ENCODE peak calls at places on chromosomes 12 and 14, in ten cellular contexts. I is uterus, E is heart left ventricle, K is psoas muscle, N is left ventricle myocardium inferior, F is left lung, V is RWPE2, J is neural progenitor cell, U is right lobe of liver, C is stomach. Z is an unnamed sample.

GRCh38 chr12:110312581-110313360 is 31.7 kb downstream of the ATP2A2 start:
- DNase-seq in E (no peak), J (no peak), U (no peak), K (no peak), C (no peak), N (no peak), F (no peak), V (no peak), I (no peak), Z (no peak)

GRCh38 chr14:49928010-49928409 is 35.1 kb downstream of the ARF6 start:
- DNase-seq in J (no peak), C (no peak), U (no peak), N (no peak), E (no peak), F (no peak), V (no peak), K (no peak), I (no peak), Z (no peak)

GRCh38 chr14:78758333-78758732 is 588.2 kb downstream of the NRXN3 start:
- DNase-seq in C (no peak), U (no peak), N (no peak), F (no peak), I (no peak), E (no peak), J (peak; percentile 59), K (no peak), V (no peak), Z (no peak)

GRCh38 chr14:88937706-88938105 is 113.3 kb downstream of the TTC8 start:
- DNase-seq in F (no peak), N (no peak), V (no peak), C (no peak), E (no peak), U (no peak), J (no peak), K (no peak), I (no peak), Z (no peak)

GRCh38 chr14:39232554-39233415 is 930 bp upstream of the MIA2 start:
- DNase-seq in U (no peak), V (no peak), J (no peak), K (no peak), C (no peak), N (no peak), F (peak; percentile 39), I (no peak), E (no peak), Z (no peak)

GRCh38 chr12:14514154-14514842 is 53.4 kb downstream of the PLBD1 start:
- DNase-seq in V (no peak), J (peak; percentile 21), N (no peak), U (no peak), K (no peak), F (no peak), I (no peak), C (peak; percentile 72), E (peak; percentile 42), Z (no peak)

GRCh38 chr14:54387328-54387727 is 9.5 kb upstream of the CDKN3 start:
- DNase-seq in V (no peak), U (no peak), I (no peak), F (no peak), C (no peak), J (no peak), K (no peak), N (no peak), E (no peak), Z (no peak)

GRCh38 chr14:22630486-22630885 is 13.7 kb downstream of the OR6J1 start:
- DNase-seq in U (no peak), V (no peak), C (no peak), I (no peak), K (no peak), E (no peak), F (no peak), N (no peak), J (no peak), Z (no peak)

GRCh38 chr14:32662234-32662633 is 276.4 kb upstream of the NPAS3 start:
- DNase-seq in U (no peak), V (no peak), C (no peak), K (no peak), F (no peak), I (no peak), E (no peak), N (no peak), J (no peak), Z (no peak)

GRCh38 chr14:74569826-74570591 is 42.0 kb downstream of the LTBP2 start:
- DNase-seq in E (peak; percentile 29), V (peak; percentile 92), C (no peak), J (no peak), F (no peak), U (peak; percentile 37), N (no peak), I (no peak), K (no peak), Z (no peak)

GRCh38 chr14:105486333-105486973 is at the start of gene CRIP1:
- DNase-seq in V (no peak), U (no peak), C (no peak), J (no peak), I (no peak), K (no peak), F (no peak), E (no peak), N (peak; percentile 42), Z (peak; percentile 26)

GRCh38 chr12:69343885-69344612 is 4.1 kb upstream of the LYZ start:
- DNase-seq in E (no peak), V (no peak), K (no peak), J (no peak), N (no peak), U (no peak), I (no peak), C (no peak), F (no peak), Z (no peak)

GRCh38 chr14:60339571-60339970 is 90.5 kb downstream of the PPM1A start:
- DNase-seq in J (no peak), N (no peak), C (no peak), K (no peak), E (no peak), I (no peak), F (no peak), V (no peak), U (no peak), Z (no peak)

GRCh38 chr12:61654698-61655097 is 605.5 kb upstream of the USP15 start:
- DNase-seq in E (no peak), J (no peak), I (no peak), F (no peak), V (no peak), C (no peak), K (no peak), N (no peak), U (no peak), Z (no peak)

GRCh38 chr12:114671664-114672476 is 12.1 kb downstream of the TBX3 start:
- DNase-seq in E (no peak), J (peak; percentile 75), K (peak; percentile 55), U (no peak), I (peak; percentile 63), C (no peak), V (no peak), F (no peak), N (no peak), Z (no peak)

GRCh38 chr12:123886931-123887582 is 85.6 kb downstream of the CCDC92 start:
- DNase-seq in I (no peak), J (no peak), F (no peak), V (peak; percentile 37), K (no peak), E (no peak), U (no peak), C (no peak), N (no peak), Z (no peak)

DNA sequence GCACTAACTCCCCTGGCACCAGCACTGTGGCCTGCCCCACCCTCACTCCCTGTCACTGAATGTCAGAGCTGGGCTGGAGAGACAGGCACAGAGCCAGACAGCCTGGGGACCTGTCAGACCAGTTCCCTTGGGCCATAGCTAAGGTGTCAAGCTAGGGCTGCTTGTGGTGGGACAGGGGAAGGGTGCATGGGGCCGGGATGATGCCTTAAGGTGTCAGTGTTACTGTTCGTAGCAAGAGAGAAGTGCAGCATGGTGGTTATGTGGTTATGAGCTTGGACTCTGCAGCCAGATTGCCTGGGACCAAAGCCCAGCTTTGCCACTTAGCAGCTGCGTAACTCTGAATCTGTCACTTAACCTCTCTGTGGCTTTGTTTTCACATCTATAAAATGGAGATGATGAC is 3.8 kb downstream of the RAPGEF3 start:
- DNase-seq in I (no peak), N (no peak), J (no peak), K (no peak), U (no peak), C (peak; percentile 93), E (peak; percentile 67), F (peak; percentile 78), V (no peak), Z (peak; percentile 50)
- H3K27ac ChIP-seq in I (peak overlapping the region; percentile 56), N (peak overlapping the region; percentile 90), J (no peak overlapping the region), K (peak overlapping the region; percentile 25), U (no peak overlapping the region), C (peak overlapping the region; percentile 76), E (peak overlapping the region; percentile 78), F (peak overlapping the region; percentile 39), V (peak overlapping the region; percentile 98), Z (peak overlapping the region; percentile 82)

GRCh38 chr12:121093487-121093891 is 39.2 kb upstream of the P2RX7 start:
- DNase-seq in I (no peak), E (no peak), U (no peak), N (no peak), F (no peak), J (no peak), V (no peak), C (no peak), K (no peak), Z (no peak)
- TF ChIP-seq CTCF in I (no peak), E (no peak), U (no peak), N (no peak), F (no peak), J (no peak), V (no peak), C (no peak), K (no peak), Z (no peak)

DNA sequence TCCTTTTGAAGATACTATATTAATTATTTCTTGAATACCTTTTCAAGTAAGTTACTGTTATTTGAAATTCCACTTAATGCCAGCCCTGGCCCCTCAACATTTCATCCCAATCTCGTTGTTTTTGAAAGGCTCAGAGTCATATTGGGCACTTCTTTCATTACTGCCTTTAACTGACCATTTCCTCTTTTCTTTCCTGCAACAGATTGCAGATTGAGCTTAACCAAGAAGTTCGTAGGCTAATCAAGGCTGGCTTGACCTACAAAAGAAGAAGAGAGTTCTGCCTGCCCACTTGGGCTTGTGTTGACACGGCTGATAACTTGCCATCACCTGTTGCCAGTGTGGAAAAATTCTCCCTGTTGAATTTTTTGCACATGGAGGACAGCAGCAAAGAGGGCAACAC is 91.0 kb downstream of the FLRT2 start:
- DNase-seq in J (no peak), N (no peak), U (no peak), V (no peak), I (no peak), K (no peak), E (no peak), F (no peak), C (no peak), Z (no peak)
- H3K36me3 ChIP-seq in J (no peaks in the 10 kb centered on the region), N (peaks cover 7% of the 10 kb centered on the region), U (no peaks in the 10 kb centered on the region), V (no peaks in the 10 kb centered on the region), I (no peaks in the 10 kb centered on the region), K (peaks cover 12% of the 10 kb centered on the region), E (no peaks in the 10 kb centered on the region), F (no peaks in the 10 kb centered on the region), C (peaks cover 20% of the 10 kb centered on the region), Z (no peaks in the 10 kb centered on the region)

DNA sequence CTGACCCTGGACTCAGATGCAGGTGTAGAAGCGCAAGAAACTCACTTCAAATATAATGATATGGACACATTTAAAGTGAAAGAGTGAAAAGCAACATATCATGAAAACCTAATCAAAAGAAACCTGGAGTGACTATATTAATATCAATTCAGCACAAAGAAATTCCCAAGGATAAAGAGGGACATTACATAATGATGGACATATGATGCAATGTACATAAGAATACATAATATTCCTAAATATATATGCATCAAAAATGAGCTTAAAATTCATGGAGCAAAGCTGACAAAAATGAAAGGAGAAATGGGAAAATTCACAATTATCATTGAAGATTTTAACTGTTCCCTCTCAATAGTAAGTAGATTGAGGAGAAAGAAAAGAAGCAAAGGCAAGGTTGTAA is 24.6 kb downstream of the PTPRR start:
- DNase-seq in K (no peak), E (no peak), J (no peak), V (no peak), C (no peak), N (no peak), U (no peak), I (no peak), F (no peak), Z (no peak)
- H3K27ac ChIP-seq in K (no peak overlapping the region), E (no peak overlapping the region), J (no peak overlapping the region), V (no peak overlapping the region), C (no peak overlapping the region), N (no peak overlapping the region), U (no peak overlapping the region), I (no peak overlapping the region), F (no peak overlapping the region), Z (no peak overlapping the region)